ENCODE peak calls at places on chromosome 9, in nine cellular contexts. One of them, this sample, is unnamed.
A peak's percentile ranks its signal among the peaks of the same experiment; 100 is the strongest.

GRCh38 chr9:31597977-31598376 is 786.5 kb upstream of the ACO1 start:
- DNase-seq in lower lobe of right lung: no peak
- DNase-seq in coronary artery: no peak
- DNase-seq in esophagus squamous epithelium: no peak
- DNase-seq in right cardiac atrium: no peak
- DNase-seq in aorta: no peak
- DNase-seq in dorsolateral prefrontal cortex: no peak
- DNase-seq in fibroblast of lung: peak; percentile 82
- DNase-seq in trophoblast cell: no peak
- DNase-seq in this sample: no peak

GRCh38 chr9:37747271-37747753 is 6.3 kb upstream of the TRMT10B start:
- DNase-seq in dorsolateral prefrontal cortex: peak; percentile 61
- DNase-seq in right cardiac atrium: peak; percentile 75
- DNase-seq in aorta: peak; percentile 65
- DNase-seq in esophagus squamous epithelium: no peak
- DNase-seq in trophoblast cell: peak; percentile 45
- DNase-seq in fibroblast of lung: peak; percentile 60
- DNase-seq in coronary artery: no peak
- DNase-seq in lower lobe of right lung: no peak
- DNase-seq in this sample: no peak

GRCh38 chr9:27618066-27618465 is 44.8 kb upstream of the C9orf72 start:
- DNase-seq in dorsolateral prefrontal cortex: no peak
- DNase-seq in esophagus squamous epithelium: no peak
- DNase-seq in trophoblast cell: no peak
- DNase-seq in right cardiac atrium: no peak
- DNase-seq in aorta: no peak
- DNase-seq in fibroblast of lung: no peak
- DNase-seq in coronary artery: no peak
- DNase-seq in lower lobe of right lung: no peak
- DNase-seq in this sample: no peak

GRCh38 chr9:97507585-97507984 is 6.1 kb downstream of the TMOD1 start:
- DNase-seq in right cardiac atrium: no peak
- DNase-seq in trophoblast cell: no peak
- DNase-seq in fibroblast of lung: no peak
- DNase-seq in esophagus squamous epithelium: no peak
- DNase-seq in coronary artery: no peak
- DNase-seq in dorsolateral prefrontal cortex: no peak
- DNase-seq in lower lobe of right lung: no peak
- DNase-seq in aorta: no peak
- DNase-seq in this sample: no peak

GRCh38 chr9:129773262-129774048 is 20.6 kb upstream of the PTGES start:
- DNase-seq in aorta: peak; percentile 72
- DNase-seq in right cardiac atrium: no peak
- DNase-seq in dorsolateral prefrontal cortex: no peak
- DNase-seq in esophagus squamous epithelium: no peak
- DNase-seq in fibroblast of lung: peak; percentile 14
- DNase-seq in lower lobe of right lung: peak; percentile 76
- DNase-seq in coronary artery: no peak
- DNase-seq in trophoblast cell: peak; percentile 27
- DNase-seq in this sample: peak; percentile 33

GRCh38 chr9:88737031-88737430 is 202.1 kb downstream of the NXNL2 start:
- DNase-seq in trophoblast cell: no peak
- DNase-seq in dorsolateral prefrontal cortex: no peak
- DNase-seq in esophagus squamous epithelium: no peak
- DNase-seq in fibroblast of lung: peak; percentile 64
- DNase-seq in right cardiac atrium: no peak
- DNase-seq in lower lobe of right lung: no peak
- DNase-seq in coronary artery: no peak
- DNase-seq in aorta: no peak
- DNase-seq in this sample: no peak

GRCh38 chr9:123684393-123685149 is 245.4 kb downstream of the DENND1A start:
- DNase-seq in right cardiac atrium: no peak
- DNase-seq in dorsolateral prefrontal cortex: no peak
- DNase-seq in fibroblast of lung: peak; percentile 43
- DNase-seq in esophagus squamous epithelium: no peak
- DNase-seq in lower lobe of right lung: no peak
- DNase-seq in aorta: no peak
- DNase-seq in trophoblast cell: no peak
- DNase-seq in coronary artery: no peak
- DNase-seq in this sample: no peak

GRCh38 chr9:124831642-124832364 is 21.5 kb upstream of the WDR38 start:
- DNase-seq in right cardiac atrium: peak; percentile 91
- DNase-seq in trophoblast cell: no peak
- DNase-seq in esophagus squamous epithelium: no peak
- DNase-seq in fibroblast of lung: no peak
- DNase-seq in coronary artery: no peak
- DNase-seq in lower lobe of right lung: no peak
- DNase-seq in dorsolateral prefrontal cortex: no peak
- DNase-seq in aorta: no peak
- DNase-seq in this sample: peak; percentile 93

GRCh38 chr9:126633881-126634558 is 20.3 kb downstream of the LMX1B start:
- DNase-seq in coronary artery: no peak
- DNase-seq in esophagus squamous epithelium: no peak
- DNase-seq in dorsolateral prefrontal cortex: no peak
- DNase-seq in trophoblast cell: peak; percentile 7
- DNase-seq in aorta: no peak
- DNase-seq in lower lobe of right lung: no peak
- DNase-seq in right cardiac atrium: peak; percentile 24
- DNase-seq in fibroblast of lung: no peak
- DNase-seq in this sample: no peak
- H3K27ac ChIP-seq in coronary artery: no peak overlapping the region
- H3K27ac ChIP-seq in esophagus squamous epithelium: no peak overlapping the region
- H3K27ac ChIP-seq in dorsolateral prefrontal cortex: no peak overlapping the region
- H3K27ac ChIP-seq in trophoblast cell: no peak overlapping the region
- H3K27ac ChIP-seq in aorta: no peak overlapping the region
- H3K27ac ChIP-seq in lower lobe of right lung: no peak overlapping the region
- H3K27ac ChIP-seq in right cardiac atrium: no peak overlapping the region
- H3K27ac ChIP-seq in fibroblast of lung: no peak overlapping the region
- H3K27ac ChIP-seq in this sample: no peak overlapping the region

DNA sequence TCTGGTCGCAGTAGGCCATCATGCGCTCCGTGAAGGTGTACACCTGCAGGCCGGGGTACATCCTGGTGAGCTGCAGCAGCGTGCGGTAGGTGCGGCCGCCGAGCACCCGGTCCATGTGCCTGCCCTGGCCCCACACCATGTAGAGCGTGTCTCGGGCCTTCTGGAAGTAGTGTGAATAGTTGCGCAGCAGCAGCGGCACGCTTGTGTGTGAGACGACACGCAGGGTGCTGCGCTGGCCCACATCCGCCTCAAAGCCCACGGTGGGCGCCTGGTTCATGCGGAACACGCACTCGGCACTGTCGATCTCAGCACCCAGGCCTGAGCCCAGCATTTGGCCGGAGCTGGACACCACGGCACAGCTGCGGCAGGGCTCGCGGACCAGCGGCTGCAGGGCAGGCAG is 4.5 kb downstream of the ST6GALNAC4 start:
- DNase-seq in trophoblast cell: no peak
- DNase-seq in esophagus squamous epithelium: no peak
- DNase-seq in coronary artery: no peak
- DNase-seq in lower lobe of right lung: no peak
- DNase-seq in fibroblast of lung: no peak
- DNase-seq in dorsolateral prefrontal cortex: no peak
- DNase-seq in right cardiac atrium: peak; percentile 52
- DNase-seq in aorta: peak; percentile 46
- DNase-seq in this sample: no peak
- H3K27ac ChIP-seq in trophoblast cell: no peak overlapping the region
- H3K27ac ChIP-seq in esophagus squamous epithelium: no peak overlapping the region
- H3K27ac ChIP-seq in coronary artery: no peak overlapping the region
- H3K27ac ChIP-seq in lower lobe of right lung: peak overlapping the region; percentile 49
- H3K27ac ChIP-seq in fibroblast of lung: no peak overlapping the region
- H3K27ac ChIP-seq in dorsolateral prefrontal cortex: peak overlapping the region; percentile 11
- H3K27ac ChIP-seq in right cardiac atrium: no peak overlapping the region
- H3K27ac ChIP-seq in aorta: no peak overlapping the region
- H3K27ac ChIP-seq in this sample: no peak overlapping the region

DNA sequence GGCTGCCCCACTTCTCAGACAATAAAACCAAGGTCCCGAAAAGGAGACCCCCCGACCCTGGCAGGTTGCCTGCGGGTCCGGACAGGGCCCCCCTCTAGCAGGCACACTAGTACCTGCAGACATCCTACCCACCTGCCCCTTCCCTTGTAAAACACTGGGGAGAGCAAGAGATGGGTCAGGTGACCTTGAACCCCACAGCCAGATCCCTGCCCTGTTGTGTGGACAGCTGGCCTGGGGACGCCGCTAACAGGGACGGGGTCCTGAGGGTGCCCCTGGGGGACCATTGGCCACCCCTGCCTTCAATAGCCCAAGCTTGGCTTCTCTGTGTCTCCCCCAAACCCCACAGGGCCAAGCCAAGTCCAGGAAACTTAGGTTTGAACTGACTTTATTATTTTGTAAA is 45.0 kb upstream of the UBAC1 start:
- DNase-seq in aorta: no peak
- DNase-seq in esophagus squamous epithelium: no peak
- DNase-seq in dorsolateral prefrontal cortex: no peak
- DNase-seq in right cardiac atrium: peak; percentile 38
- DNase-seq in lower lobe of right lung: no peak
- DNase-seq in coronary artery: no peak
- DNase-seq in fibroblast of lung: no peak
- DNase-seq in trophoblast cell: no peak
- DNase-seq in this sample: no peak
- H3K27ac ChIP-seq in aorta: no peak overlapping the region
- H3K27ac ChIP-seq in esophagus squamous epithelium: peak overlapping the region; percentile 2
- H3K27ac ChIP-seq in dorsolateral prefrontal cortex: no peak overlapping the region
- H3K27ac ChIP-seq in right cardiac atrium: no peak overlapping the region
- H3K27ac ChIP-seq in lower lobe of right lung: no peak overlapping the region
- H3K27ac ChIP-seq in coronary artery: no peak overlapping the region
- H3K27ac ChIP-seq in fibroblast of lung: no peak overlapping the region
- H3K27ac ChIP-seq in trophoblast cell: no peak overlapping the region
- H3K27ac ChIP-seq in this sample: no peak overlapping the region

GRCh38 chr9:93136693-93137092 is 2.6 kb upstream of the NINJ1 start:
- DNase-seq in lower lobe of right lung: no peak
- DNase-seq in dorsolateral prefrontal cortex: no peak
- DNase-seq in aorta: no peak
- DNase-seq in coronary artery: no peak
- DNase-seq in esophagus squamous epithelium: no peak
- DNase-seq in trophoblast cell: no peak
- DNase-seq in right cardiac atrium: peak; percentile 13
- DNase-seq in fibroblast of lung: no peak
- DNase-seq in this sample: no peak

GRCh38 chr9:93139365-93140182 is 5.5 kb upstream of the NINJ1 start:
- DNase-seq in coronary artery: no peak
- DNase-seq in fibroblast of lung: no peak
- DNase-seq in esophagus squamous epithelium: no peak
- DNase-seq in right cardiac atrium: peak; percentile 18
- DNase-seq in lower lobe of right lung: no peak
- DNase-seq in dorsolateral prefrontal cortex: no peak
- DNase-seq in trophoblast cell: peak; percentile 40
- DNase-seq in aorta: no peak
- DNase-seq in this sample: no peak

GRCh38 chr9:93136011-93136440 is 2.0 kb upstream of the NINJ1 start:
- DNase-seq in coronary artery: no peak
- DNase-seq in dorsolateral prefrontal cortex: no peak
- DNase-seq in right cardiac atrium: peak; percentile 60
- DNase-seq in aorta: no peak
- DNase-seq in lower lobe of right lung: no peak
- DNase-seq in fibroblast of lung: no peak
- DNase-seq in trophoblast cell: no peak
- DNase-seq in esophagus squamous epithelium: no peak
- DNase-seq in this sample: no peak

GRCh38 chr9:93137362-93137761 is 3.3 kb upstream of the NINJ1 start:
- DNase-seq in right cardiac atrium: peak; percentile 56
- DNase-seq in esophagus squamous epithelium: no peak
- DNase-seq in lower lobe of right lung: no peak
- DNase-seq in aorta: peak; percentile 56
- DNase-seq in fibroblast of lung: no peak
- DNase-seq in trophoblast cell: no peak
- DNase-seq in coronary artery: no peak
- DNase-seq in dorsolateral prefrontal cortex: no peak
- DNase-seq in this sample: no peak

DNA sequence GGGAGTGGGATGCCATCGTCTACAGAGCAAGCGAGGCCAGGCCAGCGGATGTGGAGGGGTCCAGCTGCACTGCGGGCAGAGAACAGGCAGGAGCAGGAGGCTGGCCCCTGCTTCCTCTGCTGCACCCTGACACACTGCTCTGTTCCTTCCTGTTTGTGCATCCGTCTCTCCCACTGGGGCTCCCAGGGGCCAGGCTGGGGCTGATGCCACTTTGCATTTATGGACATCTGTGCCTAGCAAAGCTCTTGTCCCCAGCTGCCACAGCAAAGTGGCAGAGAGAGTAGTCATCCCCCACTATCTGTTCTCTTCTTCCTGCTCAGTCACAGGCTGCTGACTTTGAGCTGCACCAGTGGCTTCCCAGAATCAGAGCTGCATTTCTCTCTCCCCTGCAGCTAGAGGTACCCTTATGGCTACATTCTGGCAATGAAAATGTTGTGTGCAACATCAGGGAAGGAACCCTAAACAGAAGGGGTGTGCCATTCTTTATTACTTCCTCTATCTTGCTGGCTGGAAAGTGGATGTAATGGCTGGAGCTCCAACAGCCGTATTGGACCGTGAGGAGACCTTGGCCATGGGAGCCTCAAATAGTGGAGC is 4.2 kb upstream of the NINJ1 start:
- DNase-seq in aorta: no peak
- DNase-seq in trophoblast cell: no peak
- DNase-seq in coronary artery: no peak
- DNase-seq in right cardiac atrium: peak; percentile 27
- DNase-seq in dorsolateral prefrontal cortex: no peak
- DNase-seq in esophagus squamous epithelium: no peak
- DNase-seq in lower lobe of right lung: no peak
- DNase-seq in fibroblast of lung: no peak
- DNase-seq in this sample: no peak
- H3K27ac ChIP-seq in aorta: no peak overlapping the region
- H3K27ac ChIP-seq in trophoblast cell: no peak overlapping the region
- H3K27ac ChIP-seq in coronary artery: no peak overlapping the region
- H3K27ac ChIP-seq in right cardiac atrium: no peak overlapping the region
- H3K27ac ChIP-seq in dorsolateral prefrontal cortex: peak overlapping the region; percentile 76
- H3K27ac ChIP-seq in esophagus squamous epithelium: no peak overlapping the region
- H3K27ac ChIP-seq in lower lobe of right lung: no peak overlapping the region
- H3K27ac ChIP-seq in fibroblast of lung: no peak overlapping the region
- H3K27ac ChIP-seq in this sample: no peak overlapping the region

This sample was measured in heart left ventricle.